ENCODE peak calls at places on chromosomes 11 and 22, in four cellular contexts. One of them, this sample, is unnamed.

GRCh38 chr22:35102663-35103062 is 36.7 kb downstream of the ISX start:
- DNase-seq in neural progenitor cell: peak
- DNase-seq in GM06990: peak
- DNase-seq in natural killer cell: no peak
- DNase-seq in this sample: no peak

GRCh38 chr11:126968915-126969314 is 31.7 kb downstream of the KIRREL3 start:
- DNase-seq in neural progenitor cell: peak
- DNase-seq in GM06990: no peak
- DNase-seq in natural killer cell: no peak
- DNase-seq in this sample: no peak

GRCh38 chr22:19723990-19724827 is 870 bp downstream of the GP1BB start:
- DNase-seq in neural progenitor cell: peak
- DNase-seq in GM06990: peak
- DNase-seq in natural killer cell: no peak
- DNase-seq in this sample: no peak

GRCh38 chr11:40273192-40273732 is 1186.2 kb downstream of the LRRC4C start:
- DNase-seq in neural progenitor cell: no peak
- DNase-seq in GM06990: no peak
- DNase-seq in natural killer cell: no peak
- DNase-seq in this sample: no peak

GRCh38 chr11:20360650-20361049 is 2.9 kb upstream of the HTATIP2 start:
- DNase-seq in neural progenitor cell: no peak
- DNase-seq in GM06990: peak
- DNase-seq in natural killer cell: no peak
- DNase-seq in this sample: no peak

GRCh38 chr11:106697058-106697457 is 321.2 kb downstream of the GUCY1A2 start:
- DNase-seq in neural progenitor cell: no peak
- DNase-seq in GM06990: no peak
- DNase-seq in natural killer cell: no peak
- DNase-seq in this sample: no peak

GRCh38 chr11:72111803-72112540 is 523 bp downstream of the ANAPC15 start:
- DNase-seq in neural progenitor cell: peak
- DNase-seq in GM06990: no peak
- DNase-seq in natural killer cell: no peak
- DNase-seq in this sample: no peak

GRCh38 chr11:30917859-30918478 is 331.8 kb upstream of the MPPED2 start:
- DNase-seq in neural progenitor cell: peak
- DNase-seq in GM06990: no peak
- DNase-seq in natural killer cell: no peak
- DNase-seq in this sample: no peak

GRCh38 chr11:93541884-93542752 is 1.1 kb downstream of the SMCO4 start:
- DNase-seq in neural progenitor cell: peak
- DNase-seq in GM06990: peak
- DNase-seq in natural killer cell: peak
- DNase-seq in this sample: peak

GRCh38 chr11:3375552-3375951 is 3.4 kb downstream of the ZNF195 start:
- DNase-seq in neural progenitor cell: no peak
- DNase-seq in GM06990: no peak
- DNase-seq in natural killer cell: no peak
- DNase-seq in this sample: no peak

GRCh38 chr11:19919050-19919561 is 206.5 kb downstream of the NAV2 start:
- DNase-seq in neural progenitor cell: no peak
- DNase-seq in GM06990: no peak
- DNase-seq in natural killer cell: no peak
- DNase-seq in this sample: no peak

GRCh38 chr22:49236541-49237075 is 591.1 kb downstream of the BRD1 start:
- DNase-seq in neural progenitor cell: no peak
- DNase-seq in GM06990: no peak
- DNase-seq in natural killer cell: no peak
- DNase-seq in this sample: no peak

GRCh38 chr11:128862913-128863660 is 4.0 kb downstream of the KCNJ1 start:
- DNase-seq in neural progenitor cell: no peak
- DNase-seq in GM06990: no peak
- DNase-seq in natural killer cell: no peak
- DNase-seq in this sample: no peak

GRCh38 chr11:18706330-18707243 is 8.0 kb downstream of the TMEM86A start:
- DNase-seq in neural progenitor cell: no peak
- DNase-seq in GM06990: no peak
- DNase-seq in natural killer cell: no peak
- DNase-seq in this sample: no peak

GRCh38 chr11:82902086-82902485 is 550 bp downstream of the DDIAS start:
- DNase-seq in neural progenitor cell: no peak
- DNase-seq in GM06990: no peak
- DNase-seq in natural killer cell: no peak
- DNase-seq in this sample: no peak

GRCh38 chr11:43868852-43869567 is 11.6 kb upstream of the ALKBH3 start:
- DNase-seq in neural progenitor cell: no peak
- DNase-seq in GM06990: peak
- DNase-seq in natural killer cell: peak
- DNase-seq in this sample: no peak

GRCh38 chr22:47534150-47535133 is 772.0 kb downstream of the TBC1D22A start:
- DNase-seq in neural progenitor cell: no peak
- DNase-seq in GM06990: no peak
- DNase-seq in natural killer cell: no peak
- DNase-seq in this sample: no peak

GRCh38 chr11:72144807-72145565 is 9.5 kb downstream of the FOLR3 start:
- DNase-seq in neural progenitor cell: no peak
- DNase-seq in GM06990: no peak
- DNase-seq in natural killer cell: no peak
- DNase-seq in this sample: no peak

GRCh38 chr22:27347951-27348350 is 453.6 kb downstream of the MN1 start:
- DNase-seq in neural progenitor cell: peak
- DNase-seq in GM06990: no peak
- DNase-seq in natural killer cell: no peak
- DNase-seq in this sample: no peak

GRCh38 chr11:76214186-76214585 is 7.9 kb upstream of the WNT11 start:
- DNase-seq in neural progenitor cell: no peak
- DNase-seq in GM06990: no peak
- DNase-seq in natural killer cell: no peak
- DNase-seq in this sample: no peak

GRCh38 chr11:34250732-34251639 is 106.8 kb downstream of the ABTB2 start:
- DNase-seq in neural progenitor cell: peak
- DNase-seq in GM06990: peak
- DNase-seq in natural killer cell: peak
- DNase-seq in this sample: peak

GRCh38 chr11:62392944-62393628 is 25.7 kb upstream of the SCGB1A1 start:
- DNase-seq in neural progenitor cell: no peak
- DNase-seq in GM06990: no peak
- DNase-seq in natural killer cell: no peak
- DNase-seq in this sample: no peak

GRCh38 chr11:95661159-95661558 is 128.4 kb downstream of the FAM76B start:
- DNase-seq in neural progenitor cell: no peak
- DNase-seq in GM06990: no peak
- DNase-seq in natural killer cell: no peak
- DNase-seq in this sample: no peak

GRCh38 chr11:91173701-91174100 is 950.9 kb upstream of the CHORDC1 start:
- DNase-seq in neural progenitor cell: no peak
- DNase-seq in GM06990: no peak
- DNase-seq in natural killer cell: no peak
- DNase-seq in this sample: no peak

GRCh38 chr22:26995222-26995621 is 337.8 kb downstream of the MIAT start:
- DNase-seq in neural progenitor cell: no peak
- DNase-seq in GM06990: no peak
- DNase-seq in natural killer cell: no peak
- DNase-seq in this sample: no peak

GRCh38 chr11:46555269-46556054 is 38.4 kb downstream of the AMBRA1 start:
- DNase-seq in neural progenitor cell: no peak
- DNase-seq in GM06990: no peak
- DNase-seq in natural killer cell: no peak
- DNase-seq in this sample: no peak

GRCh38 chr22:45036154-45036553 is 26.3 kb upstream of the PHF21B start:
- DNase-seq in neural progenitor cell: no peak
- DNase-seq in GM06990: no peak
- DNase-seq in natural killer cell: no peak
- DNase-seq in this sample: no peak

GRCh38 chr11:62732830-62733229 is 4.5 kb downstream of the TTC9C start:
- DNase-seq in neural progenitor cell: no peak
- DNase-seq in GM06990: no peak
- DNase-seq in natural killer cell: no peak
- DNase-seq in this sample: no peak

GRCh38 chr11:115201121-115201792 is 303.0 kb downstream of the CADM1 start:
- DNase-seq in neural progenitor cell: no peak
- DNase-seq in GM06990: no peak
- DNase-seq in natural killer cell: no peak
- DNase-seq in this sample: no peak

GRCh38 chr11:113188433-113188834 is 125.9 kb upstream of the TTC12 start:
- DNase-seq in neural progenitor cell: no peak
- DNase-seq in GM06990: no peak
- DNase-seq in natural killer cell: no peak
- DNase-seq in this sample: no peak
- TF ChIP-seq CTCF in neural progenitor cell: no peak
- TF ChIP-seq CTCF in GM06990: no peak
- TF ChIP-seq CTCF in natural killer cell: no peak
- TF ChIP-seq CTCF in this sample: no peak

DNA sequence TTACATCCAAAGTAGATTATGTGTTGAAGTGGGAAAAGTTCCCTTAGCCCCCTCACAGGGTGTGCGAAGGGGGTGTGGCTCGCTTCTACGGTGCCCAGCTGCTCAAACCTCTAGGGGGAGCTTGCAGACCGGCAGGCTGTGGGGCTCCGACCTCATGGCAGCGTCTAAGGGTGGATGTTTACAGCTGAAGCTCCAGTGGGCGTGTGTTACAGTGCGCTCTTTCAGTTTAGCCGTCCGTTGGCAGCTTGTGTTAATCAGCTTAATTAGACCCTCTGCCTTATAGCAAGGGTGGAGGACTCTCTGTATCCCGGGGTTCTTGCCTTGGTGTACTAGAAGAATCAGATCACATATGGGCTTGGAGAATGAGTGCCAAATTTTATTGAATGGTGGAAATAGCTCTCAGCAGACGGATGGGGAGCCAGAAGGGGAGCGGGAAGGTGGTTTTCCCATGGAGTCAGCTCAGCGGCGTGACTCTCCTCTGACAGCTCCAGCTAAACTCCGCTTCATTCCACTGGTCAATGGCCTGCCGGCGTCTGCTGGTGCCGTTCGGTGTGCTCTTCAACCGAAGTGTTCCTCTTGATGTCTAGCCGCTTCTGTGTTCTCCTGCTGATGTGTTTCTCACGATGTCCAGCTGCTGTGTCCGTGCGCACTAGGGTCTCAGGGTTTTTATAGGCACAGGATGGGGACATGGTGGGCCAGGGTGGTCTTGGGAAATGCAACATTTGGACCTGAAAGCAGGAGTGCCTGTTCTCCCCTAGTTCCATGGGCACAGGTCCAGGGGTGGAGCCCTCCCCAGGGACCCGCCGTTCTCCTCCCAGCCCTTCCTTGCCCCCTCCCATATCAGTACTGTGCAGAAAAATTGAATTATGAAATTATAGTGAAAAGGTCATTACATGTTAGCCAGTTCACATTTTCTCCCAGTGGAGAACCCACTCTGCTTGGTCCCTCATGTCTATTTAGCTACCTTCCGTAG is 28.6 kb upstream of the OR10G7 start:
- DNase-seq in neural progenitor cell: peak
- DNase-seq in GM06990: peak
- DNase-seq in natural killer cell: no peak
- DNase-seq in this sample: no peak
- TF ChIP-seq CTCF in neural progenitor cell: peak
- TF ChIP-seq CTCF in GM06990: peak
- TF ChIP-seq CTCF in natural killer cell: no peak
- TF ChIP-seq CTCF in this sample: no peak

DNA sequence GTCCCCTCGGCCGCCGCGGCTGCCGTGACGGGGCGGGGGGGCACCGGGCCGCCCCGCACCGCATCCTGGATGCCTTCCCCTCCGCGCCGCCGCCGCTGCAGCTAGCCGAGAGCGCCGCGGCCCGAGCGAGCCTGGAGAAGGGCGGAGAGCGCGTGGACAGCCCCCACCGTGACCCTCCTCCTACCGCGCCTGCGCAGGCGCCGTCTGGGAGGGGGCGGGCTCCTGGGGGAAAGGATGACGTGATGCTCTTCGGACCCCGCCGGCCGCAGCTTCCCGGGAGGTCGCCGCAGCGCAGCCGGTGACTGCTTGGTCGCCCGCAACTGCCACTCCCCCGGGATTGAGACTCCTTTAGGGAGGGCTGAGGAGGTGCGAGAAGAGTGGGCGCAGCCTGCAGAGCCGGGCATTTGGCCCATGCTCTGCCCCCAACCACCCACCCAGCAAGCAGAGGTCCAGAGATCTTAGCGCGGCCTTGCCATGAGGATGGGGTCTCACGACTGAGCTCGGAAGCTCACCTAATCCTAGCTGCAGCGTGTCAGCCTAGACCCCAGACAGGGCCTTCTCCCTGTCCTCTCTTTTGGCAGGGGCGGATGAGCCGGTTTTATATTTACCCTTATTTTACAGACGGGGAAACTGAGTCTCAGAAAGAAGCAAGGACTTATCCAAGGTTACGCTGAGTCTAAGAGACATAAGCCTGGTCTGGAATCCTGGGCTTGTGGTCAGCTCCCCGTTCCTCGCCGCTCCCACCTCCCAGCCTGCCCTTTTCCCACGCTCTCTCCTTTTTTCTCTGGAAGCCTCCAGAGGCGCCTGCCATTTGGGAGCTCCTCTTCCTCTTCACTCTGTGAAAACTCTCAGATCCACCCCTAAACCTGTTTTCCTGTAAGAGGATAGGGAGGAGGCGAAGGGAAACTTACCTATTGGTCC is at the start of gene DENND5A:
- DNase-seq in neural progenitor cell: peak
- DNase-seq in GM06990: peak
- DNase-seq in natural killer cell: peak
- DNase-seq in this sample: peak
- TF ChIP-seq CTCF in neural progenitor cell: no peak
- TF ChIP-seq CTCF in GM06990: no peak
- TF ChIP-seq CTCF in natural killer cell: no peak
- TF ChIP-seq CTCF in this sample: no peak

GRCh38 chr22:36977401-36977861 is 41.8 kb downstream of the TST start:
- DNase-seq in neural progenitor cell: peak
- DNase-seq in GM06990: peak
- DNase-seq in natural killer cell: peak
- DNase-seq in this sample: peak
- TF ChIP-seq CTCF in neural progenitor cell: peak
- TF ChIP-seq CTCF in GM06990: peak
- TF ChIP-seq CTCF in natural killer cell: no peak
- TF ChIP-seq CTCF in this sample: no peak

This sample was measured in activated B cell treated with CpG ODN at 0.5 μM for 24 hours.